ENCODE peak calls at places on chromosomes 1 and 21, in four cellular contexts. One of them, this sample, is unnamed.
A peak's percentile ranks its signal among the peaks of the same experiment; 100 is the strongest.

GRCh38 chr1:213474054-213474453 is 423.0 kb downstream of the RPS6KC1 start:
- DNase-seq in HCT116: no peak
- DNase-seq in HepG2: peak; percentile 7
- DNase-seq in H1: no peak
- DNase-seq in this sample: peak; percentile 47

GRCh38 chr1:230708631-230709580 is 5.0 kb downstream of the AGT start:
- DNase-seq in H1: no peak
- DNase-seq in HepG2: peak; percentile 94
- DNase-seq in HCT116: no peak
- DNase-seq in this sample: no peak

GRCh38 chr21:45876381-45877159 is 105.0 kb upstream of the COL6A1 start:
- DNase-seq in HCT116: no peak
- DNase-seq in H1: no peak
- DNase-seq in HepG2: no peak
- DNase-seq in this sample: no peak

GRCh38 chr1:154998818-154999650 is 3.6 kb upstream of the ZBTB7B start:
- DNase-seq in HepG2: no peak
- DNase-seq in HCT116: peak; percentile 79
- DNase-seq in H1: no peak
- DNase-seq in this sample: peak; percentile 93

GRCh38 chr21:35924714-35925301 is 135.5 kb downstream of the SETD4 start:
- DNase-seq in H1: no peak
- DNase-seq in HepG2: no peak
- DNase-seq in HCT116: no peak
- DNase-seq in this sample: no peak

GRCh38 chr1:30375156-30375555 is 348.2 kb downstream of the MATN1 start:
- DNase-seq in HCT116: no peak
- DNase-seq in H1: no peak
- DNase-seq in HepG2: no peak
- DNase-seq in this sample: no peak

GRCh38 chr1:4108741-4109625 is 208.9 kb upstream of the C1orf174 start:
- DNase-seq in HepG2: no peak
- DNase-seq in HCT116: no peak
- DNase-seq in H1: no peak
- DNase-seq in this sample: no peak

GRCh38 chr1:243910612-243911011 is 60.6 kb upstream of the AKT3 start:
- DNase-seq in H1: no peak
- DNase-seq in HepG2: no peak
- DNase-seq in HCT116: no peak
- DNase-seq in this sample: no peak

GRCh38 chr1:234699795-234700665 is 90.1 kb upstream of the IRF2BP2 start:
- DNase-seq in H1: no peak
- DNase-seq in HepG2: no peak
- DNase-seq in HCT116: peak; percentile 10
- DNase-seq in this sample: no peak

GRCh38 chr1:245153081-245153644 is 1.6 kb upstream of the KIF26B start:
- DNase-seq in H1: no peak
- DNase-seq in HepG2: peak; percentile 43
- DNase-seq in HCT116: peak; percentile 60
- DNase-seq in this sample: peak; percentile 87

GRCh38 chr1:161121838-161122237 is 3.9 kb downstream of the NIT1 start:
- DNase-seq in HepG2: no peak
- DNase-seq in HCT116: no peak
- DNase-seq in H1: no peak
- DNase-seq in this sample: no peak

GRCh38 chr21:34891610-34891943 is 157.5 kb downstream of the RUNX1 start:
- DNase-seq in HCT116: no peak
- DNase-seq in H1: no peak
- DNase-seq in HepG2: no peak
- DNase-seq in this sample: no peak

GRCh38 chr1:109802901-109803561 is 39.3 kb upstream of the EPS8L3 start:
- DNase-seq in HepG2: no peak
- DNase-seq in HCT116: no peak
- DNase-seq in H1: no peak
- DNase-seq in this sample: no peak

GRCh38 chr1:201850053-201850397 is 21.1 kb downstream of the IPO9 start:
- DNase-seq in HCT116: no peak
- DNase-seq in HepG2: no peak
- DNase-seq in H1: no peak
- DNase-seq in this sample: peak; percentile 9

GRCh38 chr1:45136984-45137383 is 69.4 kb downstream of the ZSWIM5 start:
- DNase-seq in HepG2: no peak
- DNase-seq in H1: no peak
- DNase-seq in HCT116: no peak
- DNase-seq in this sample: no peak

GRCh38 chr1:33655496-33655895 is 183.1 kb downstream of the ZSCAN20 start:
- DNase-seq in HCT116: no peak
- DNase-seq in HepG2: no peak
- DNase-seq in H1: no peak
- DNase-seq in this sample: no peak

GRCh38 chr1:1001631-1002300 is 1.9 kb upstream of the HES4 start:
- DNase-seq in HepG2: peak; percentile 62
- DNase-seq in H1: no peak
- DNase-seq in HCT116: peak; percentile 46
- DNase-seq in this sample: no peak

GRCh38 chr1:20355828-20356735 is 65.4 kb downstream of the VWA5B1 start:
- DNase-seq in H1: no peak
- DNase-seq in HepG2: no peak
- DNase-seq in HCT116: no peak
- DNase-seq in this sample: no peak

GRCh38 chr1:169890761-169891538 is 2.7 kb downstream of the SCYL3 start:
- DNase-seq in HCT116: no peak
- DNase-seq in H1: no peak
- DNase-seq in HepG2: no peak
- DNase-seq in this sample: no peak

GRCh38 chr1:31227891-31228290 is 11.8 kb downstream of the NKAIN1 start:
- DNase-seq in HepG2: no peak
- DNase-seq in HCT116: no peak
- DNase-seq in H1: no peak
- DNase-seq in this sample: no peak

GRCh38 chr1:19232526-19232851 is 18.8 kb downstream of the EMC1 start:
- DNase-seq in HepG2: peak; percentile 25
- DNase-seq in H1: no peak
- DNase-seq in HCT116: no peak
- DNase-seq in this sample: no peak

GRCh38 chr1:232111616-232112015 is 485.0 kb downstream of the DISC1 start:
- DNase-seq in HepG2: no peak
- DNase-seq in HCT116: no peak
- DNase-seq in H1: no peak
- DNase-seq in this sample: no peak

GRCh38 chr1:68111804-68112436 is 61.5 kb upstream of the DIRAS3 start:
- DNase-seq in H1: no peak
- DNase-seq in HCT116: peak; percentile 45
- DNase-seq in HepG2: no peak
- DNase-seq in this sample: peak; percentile 35

GRCh38 chr1:110674337-110675059 is at the start of gene KCNA3:
- DNase-seq in HCT116: no peak
- DNase-seq in H1: no peak
- DNase-seq in HepG2: no peak
- DNase-seq in this sample: peak; percentile 60

GRCh38 chr1:230972855-230973271 is 5.8 kb downstream of the TTC13 start:
- DNase-seq in HepG2: peak; percentile 25
- DNase-seq in H1: no peak
- DNase-seq in HCT116: no peak
- DNase-seq in this sample: no peak

GRCh38 chr21:46226920-46227599 is 1.5 kb downstream of the LSS start:
- DNase-seq in HCT116: no peak
- DNase-seq in H1: no peak
- DNase-seq in HepG2: no peak
- DNase-seq in this sample: no peak

GRCh38 chr21:21712761-21713558 is 714.8 kb downstream of the NCAM2 start:
- DNase-seq in HepG2: no peak
- DNase-seq in HCT116: no peak
- DNase-seq in H1: no peak
- DNase-seq in this sample: no peak

GRCh38 chr1:43858324-43858723 is 75.3 kb upstream of the ARTN start:
- DNase-seq in HCT116: no peak
- DNase-seq in HepG2: peak; percentile 27
- DNase-seq in H1: no peak
- DNase-seq in this sample: peak; percentile 67

GRCh38 chr1:229024528-229025119 is 246.3 kb upstream of the RAB4A start:
- DNase-seq in HepG2: peak; percentile 59
- DNase-seq in H1: no peak
- DNase-seq in HCT116: peak; percentile 57
- DNase-seq in this sample: peak; percentile 43

GRCh38 chr1:5751171-5751556 is 241.1 kb downstream of the NPHP4 start:
- DNase-seq in H1: no peak
- DNase-seq in HepG2: no peak
- DNase-seq in HCT116: no peak
- DNase-seq in this sample: no peak

GRCh38 chr1:24714859-24715520 is 30.3 kb upstream of the CLIC4 start:
- DNase-seq in HCT116: no peak
- DNase-seq in HepG2: peak; percentile 49
- DNase-seq in H1: no peak
- DNase-seq in this sample: no peak

GRCh38 chr1:33500547-33500946 is 28.1 kb downstream of the ZSCAN20 start:
- DNase-seq in HCT116: no peak
- DNase-seq in H1: no peak
- DNase-seq in HepG2: no peak
- DNase-seq in this sample: no peak

GRCh38 chr1:40384887-40385286 is 11.4 kb downstream of the SMAP2 start:
- DNase-seq in HCT116: no peak
- DNase-seq in H1: no peak
- DNase-seq in HepG2: no peak
- DNase-seq in this sample: no peak

GRCh38 chr1:212485895-212486590 is 53.3 kb downstream of the NENF start:
- DNase-seq in H1: no peak
- DNase-seq in HepG2: peak; percentile 71
- DNase-seq in HCT116: peak; percentile 66
- DNase-seq in this sample: no peak

GRCh38 chr1:224874775-224875174 is 54.7 kb upstream of the DNAH14 start:
- DNase-seq in HepG2: no peak
- DNase-seq in H1: no peak
- DNase-seq in HCT116: no peak
- DNase-seq in this sample: no peak

GRCh38 chr1:203342192-203342940 is 8.6 kb downstream of the FMOD start:
- DNase-seq in H1: no peak
- DNase-seq in HCT116: peak; percentile 31
- DNase-seq in HepG2: peak; percentile 46
- DNase-seq in this sample: peak; percentile 70
- TF ChIP-seq ZNF274 in H1: no peak
- TF ChIP-seq ZNF274 in HCT116: no peak
- TF ChIP-seq ZNF274 in HepG2: no peak
- TF ChIP-seq ZNF274 in this sample: no peak

DNA sequence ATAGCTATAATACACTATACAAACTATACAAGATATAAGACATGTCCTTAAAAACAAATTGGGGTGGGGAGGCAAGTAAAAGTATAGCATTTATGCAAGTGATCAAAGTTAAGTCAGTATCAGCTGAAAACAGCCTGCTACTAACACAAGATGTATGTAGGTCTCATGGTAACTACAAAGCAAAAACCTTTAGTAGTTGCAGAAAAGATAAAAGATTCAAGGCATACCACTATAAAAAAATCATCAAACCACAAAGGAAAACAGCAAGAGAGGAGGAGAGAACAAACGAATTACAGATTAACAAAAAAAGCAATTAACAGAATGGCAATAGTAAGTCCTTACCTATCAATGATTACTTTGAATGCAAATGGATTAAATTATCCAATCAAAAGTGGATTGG is 22.7 kb downstream of the ERO1B start:
- DNase-seq in HepG2: no peak
- DNase-seq in H1: no peak
- DNase-seq in HCT116: no peak
- DNase-seq in this sample: no peak
- H3K9me3 ChIP-seq in HepG2: peaks cover 25% of the 10 kb centered on the region
- H3K9me3 ChIP-seq in H1: peaks cover 3% of the 10 kb centered on the region
- H3K9me3 ChIP-seq in HCT116: peaks cover 8% of the 10 kb centered on the region
- H3K9me3 ChIP-seq in this sample: no peaks in the 10 kb centered on the region

DNA sequence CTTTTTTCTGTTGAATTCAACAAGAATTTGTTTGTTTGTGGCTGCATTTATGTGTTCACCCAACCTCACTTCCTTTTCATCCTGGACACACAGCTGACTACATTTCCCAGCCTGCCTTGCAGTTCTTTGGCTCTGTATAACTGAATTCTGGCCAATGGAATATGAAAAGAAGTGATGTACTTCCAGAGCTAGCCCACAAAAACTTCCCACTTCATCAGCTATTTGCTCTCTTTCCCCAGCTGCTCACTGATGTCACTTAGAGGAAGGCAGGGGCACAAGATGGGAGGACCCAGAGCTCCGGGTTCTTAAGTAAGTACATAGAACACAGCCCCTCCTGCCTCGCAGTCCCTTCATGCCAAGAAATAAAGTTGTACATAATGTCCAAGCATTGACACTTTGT is 235.0 kb upstream of the FGGY start:
- DNase-seq in H1: no peak
- DNase-seq in HCT116: peak; percentile 32
- DNase-seq in HepG2: no peak
- DNase-seq in this sample: no peak
- TF ChIP-seq ZNF274 in H1: no peak
- TF ChIP-seq ZNF274 in HCT116: no peak
- TF ChIP-seq ZNF274 in HepG2: no peak
- TF ChIP-seq ZNF274 in this sample: no peak

GRCh38 chr21:44650265-44650972 is 4.0 kb downstream of the KRTAP12-4 start:
- DNase-seq in H1: no peak
- DNase-seq in HepG2: no peak
- DNase-seq in HCT116: no peak
- DNase-seq in this sample: no peak
- H3K9me3 ChIP-seq in H1: no peaks in the 10 kb centered on the region
- H3K9me3 ChIP-seq in HepG2: peaks cover under 1% of the 10 kb centered on the region
- H3K9me3 ChIP-seq in HCT116: no peaks in the 10 kb centered on the region
- H3K9me3 ChIP-seq in this sample: no peaks in the 10 kb centered on the region

GRCh38 chr1:69824932-69825331 is 257.2 kb downstream of the LRRC7 start:
- DNase-seq in HCT116: no peak
- DNase-seq in HepG2: no peak
- DNase-seq in H1: no peak
- DNase-seq in this sample: no peak
- TF ChIP-seq ZNF274 in HCT116: no peak
- TF ChIP-seq ZNF274 in HepG2: no peak
- TF ChIP-seq ZNF274 in H1: no peak
- TF ChIP-seq ZNF274 in this sample: no peak

DNA sequence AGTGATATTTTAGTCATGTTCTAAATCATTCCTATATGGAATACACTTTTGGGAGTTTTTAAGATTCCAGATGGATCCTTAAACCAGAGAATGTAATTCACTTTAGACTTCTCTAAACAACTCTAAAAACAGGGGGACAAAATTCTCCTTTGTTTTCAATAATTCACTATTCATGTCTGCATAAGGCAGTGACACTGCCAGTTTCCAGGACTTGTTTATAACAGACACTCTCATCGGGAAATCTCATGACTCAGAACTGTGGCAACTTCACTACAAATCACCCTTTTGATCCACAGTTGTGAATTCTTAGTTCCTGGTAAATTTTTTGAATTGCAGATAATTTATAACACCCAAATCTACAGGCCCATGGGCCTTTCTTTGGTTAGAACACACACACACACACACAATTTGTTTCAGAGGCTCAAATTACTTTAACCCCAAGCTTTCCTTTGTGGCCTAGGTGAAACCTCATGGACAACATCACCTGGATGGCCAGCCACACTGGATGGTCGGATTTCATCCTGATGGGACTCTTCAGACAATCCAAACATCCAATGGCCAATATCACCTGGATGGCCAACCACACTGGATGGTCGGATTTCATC is at the start of gene OR2T4:
- DNase-seq in HepG2: no peak
- DNase-seq in H1: no peak
- DNase-seq in HCT116: no peak
- DNase-seq in this sample: no peak
- H3K9me3 ChIP-seq in HepG2: peaks cover 14% of the 10 kb centered on the region
- H3K9me3 ChIP-seq in H1: peaks cover 77% of the 10 kb centered on the region
- H3K9me3 ChIP-seq in HCT116: peaks cover 10% of the 10 kb centered on the region
- H3K9me3 ChIP-seq in this sample: no peaks in the 10 kb centered on the region